ENCODE peak calls at places on chromosome 15, in seven cellular contexts. N is thyroid gland, K is IMR-90, C is suprapubic skin, R is gastrocnemius medialis, D is HepG2, H is uterus. A is an unnamed sample.

GRCh38 chr15:32856753-32857152 is 138.9 kb downstream of the GREM1 start:
- DNase-seq in D (no peak), N (no peak), K (peak), H (no peak), C (no peak), R (no peak), A (no peak)

GRCh38 chr15:66224946-66225345 is 28.6 kb downstream of the MEGF11 start:
- DNase-seq in K (no peak), R (no peak), H (no peak), C (no peak), D (no peak), N (peak), A (no peak)

GRCh38 chr15:73341886-73342600 is 26.7 kb downstream of the HCN4 start:
- DNase-seq in H (no peak), R (no peak), N (peak), K (no peak), C (no peak), D (no peak), A (no peak)

GRCh38 chr15:76433798-76434400 is 97.3 kb downstream of the ISL2 start:
- DNase-seq in K (peak), C (no peak), H (no peak), R (no peak), D (no peak), N (no peak), A (no peak)

GRCh38 chr15:83449250-83449671 is 2.1 kb downstream of the SH3GL3 start:
- DNase-seq in H (no peak), N (no peak), C (no peak), R (no peak), D (no peak), K (no peak), A (no peak)

GRCh38 chr15:29784413-29784812 is 37.9 kb downstream of the TJP1 start:
- DNase-seq in N (no peak), H (no peak), C (no peak), D (no peak), R (no peak), K (no peak), A (no peak)

GRCh38 chr15:79853492-79854328 is 43.1 kb downstream of the MTHFS start:
- DNase-seq in D (peak), H (peak), R (peak), N (peak), C (no peak), K (peak), A (peak)

GRCh38 chr15:25134546-25134945 is 179.8 kb downstream of the SNRPN start:
- DNase-seq in R (no peak), D (peak), H (no peak), K (peak), C (no peak), N (no peak), A (peak)

GRCh38 chr15:36358094-36358961 is 221.1 kb upstream of the CDIN1 start:
- DNase-seq in N (no peak), R (no peak), K (peak), H (no peak), D (no peak), C (no peak), A (no peak)

GRCh38 chr15:23897091-23897490 is 210.0 kb upstream of the NDN start:
- DNase-seq in D (no peak), R (no peak), K (no peak), N (no peak), H (no peak), C (no peak), A (no peak)

GRCh38 chr15:52307847-52308246 is 12.2 kb upstream of the MYO5C start:
- DNase-seq in H (no peak), R (no peak), K (no peak), N (no peak), D (no peak), C (no peak), A (no peak)

GRCh38 chr15:51338496-51338895 is at the start of gene CYP19A1:
- DNase-seq in H (no peak), C (no peak), N (no peak), D (no peak), K (no peak), R (no peak), A (no peak)

GRCh38 chr15:70065006-70065722 is 32.6 kb downstream of the TLE3 start:
- DNase-seq in H (no peak), D (no peak), R (no peak), N (peak), C (no peak), K (no peak), A (no peak)

GRCh38 chr15:63884953-63885352 is 51.2 kb upstream of the HERC1 start:
- DNase-seq in C (no peak), R (no peak), K (no peak), H (no peak), N (no peak), D (no peak), A (no peak)

GRCh38 chr15:84737005-84737404 is 11.4 kb upstream of the ZNF592 start:
- DNase-seq in D (no peak), H (no peak), R (no peak), N (no peak), C (no peak), K (no peak), A (no peak)

GRCh38 chr15:84736375-84736774 is 12.0 kb upstream of the ZNF592 start:
- DNase-seq in K (no peak), N (no peak), D (no peak), R (no peak), H (no peak), C (no peak), A (no peak)

GRCh38 chr15:84740691-84741090 is 7.7 kb upstream of the ZNF592 start:
- DNase-seq in N (no peak), D (no peak), K (no peak), C (no peak), H (no peak), R (no peak), A (no peak)

GRCh38 chr15:84741151-84741550 is 7.2 kb upstream of the ZNF592 start:
- DNase-seq in H (no peak), R (no peak), D (no peak), N (no peak), K (no peak), C (no peak), A (no peak)
- TF ChIP-seq POLR2A in H (no peak), R (no peak), D (no peak), N (no peak), K (no peak), C (no peak), A (no peak)

GRCh38 chr15:59437473-59437776 is 561 bp upstream of the FAM81A start:
- DNase-seq in D (no peak), H (no peak), C (no peak), N (no peak), R (no peak), K (no peak), A (no peak)

GRCh38 chr15:59438891-59439290 is 905 bp downstream of the FAM81A start:
- DNase-seq in N (no peak), D (no peak), K (no peak), R (no peak), C (no peak), H (peak), A (peak)

GRCh38 chr15:59437777-59438574 is at the start of gene FAM81A:
- DNase-seq in D (no peak), H (peak), R (peak), K (peak), N (peak), C (no peak), A (peak)

GRCh38 chr15:59434481-59434880 is 3.5 kb upstream of the FAM81A start:
- DNase-seq in N (no peak), D (no peak), C (no peak), R (no peak), H (no peak), K (no peak), A (no peak)

GRCh38 chr15:59436774-59437472 is 1.1 kb upstream of the FAM81A start:
- DNase-seq in K (no peak), N (no peak), D (no peak), C (no peak), R (no peak), H (no peak), A (no peak)
- H3K4me3 ChIP-seq in K (no peak), N (no peak), D (no peak), C (peak), R (peak), H (peak), A (peak)

DNA sequence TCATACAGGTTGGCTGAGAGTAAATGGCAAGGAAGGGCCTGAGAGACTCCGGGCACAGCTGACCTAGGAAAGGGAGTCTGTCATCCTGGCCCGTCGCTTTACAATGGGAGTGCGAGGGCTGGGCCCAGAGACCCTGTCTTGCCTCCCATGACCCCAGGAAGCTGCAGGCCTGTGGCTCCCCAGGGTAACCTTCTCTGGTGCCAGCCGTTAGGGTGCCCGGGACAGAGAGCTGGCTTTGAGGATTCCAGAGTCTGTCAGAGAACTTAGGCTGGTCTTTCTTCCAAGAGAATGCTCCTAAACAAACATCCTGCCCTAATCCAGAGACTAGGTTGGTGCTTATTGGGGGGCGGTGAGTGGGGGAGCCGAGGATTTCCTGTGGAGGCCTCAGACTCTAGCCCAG is 18.5 kb downstream of the ZNF710 start:
- DNase-seq in R (no peak), C (peak), N (no peak), D (no peak), H (no peak), K (no peak), A (no peak)
- TF ChIP-seq CTCF in R (no peak), C (no peak), N (no peak), D (no peak), H (no peak), K (no peak), A (no peak)

GRCh38 chr15:101707983-101708382 is 16.3 kb downstream of the TARS3 start:
- DNase-seq in N (no peak), R (no peak), H (no peak), K (no peak), D (no peak), C (no peak), A (no peak)

GRCh38 chr15:101712078-101712477 is 12.2 kb downstream of the TARS3 start:
- DNase-seq in N (no peak), R (no peak), D (no peak), H (no peak), C (no peak), K (no peak), A (no peak)

GRCh38 chr15:101709466-101709865 is 14.8 kb downstream of the TARS3 start:
- DNase-seq in H (no peak), C (no peak), R (no peak), N (no peak), D (no peak), K (no peak), A (no peak)

DNA sequence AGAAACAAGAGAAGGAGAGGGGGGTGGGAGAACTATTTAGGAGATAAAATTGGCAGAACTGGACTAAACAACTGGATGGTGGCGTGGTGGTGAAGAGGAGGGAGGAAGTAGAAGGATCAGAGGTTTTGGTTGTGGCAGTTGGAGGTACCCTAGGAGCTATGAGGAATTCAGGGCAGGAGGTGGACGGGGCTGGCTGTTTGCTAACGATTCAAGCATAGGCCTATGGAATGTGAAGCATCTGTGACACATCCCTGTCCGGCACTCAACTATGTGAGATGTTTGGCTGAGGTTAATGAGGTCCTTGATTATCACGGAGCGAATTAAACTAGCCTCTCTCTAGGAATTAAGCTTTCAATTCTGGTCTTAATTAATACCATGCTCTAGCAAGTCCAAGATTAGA is 13.5 kb downstream of the TARS3 start:
- DNase-seq in H (no peak), C (no peak), K (peak), N (no peak), D (peak), R (no peak), A (no peak)
- TF ChIP-seq POLR2A in H (no peak), C (no peak), K (no peak), N (no peak), D (no peak), R (no peak), A (no peak)

DNA sequence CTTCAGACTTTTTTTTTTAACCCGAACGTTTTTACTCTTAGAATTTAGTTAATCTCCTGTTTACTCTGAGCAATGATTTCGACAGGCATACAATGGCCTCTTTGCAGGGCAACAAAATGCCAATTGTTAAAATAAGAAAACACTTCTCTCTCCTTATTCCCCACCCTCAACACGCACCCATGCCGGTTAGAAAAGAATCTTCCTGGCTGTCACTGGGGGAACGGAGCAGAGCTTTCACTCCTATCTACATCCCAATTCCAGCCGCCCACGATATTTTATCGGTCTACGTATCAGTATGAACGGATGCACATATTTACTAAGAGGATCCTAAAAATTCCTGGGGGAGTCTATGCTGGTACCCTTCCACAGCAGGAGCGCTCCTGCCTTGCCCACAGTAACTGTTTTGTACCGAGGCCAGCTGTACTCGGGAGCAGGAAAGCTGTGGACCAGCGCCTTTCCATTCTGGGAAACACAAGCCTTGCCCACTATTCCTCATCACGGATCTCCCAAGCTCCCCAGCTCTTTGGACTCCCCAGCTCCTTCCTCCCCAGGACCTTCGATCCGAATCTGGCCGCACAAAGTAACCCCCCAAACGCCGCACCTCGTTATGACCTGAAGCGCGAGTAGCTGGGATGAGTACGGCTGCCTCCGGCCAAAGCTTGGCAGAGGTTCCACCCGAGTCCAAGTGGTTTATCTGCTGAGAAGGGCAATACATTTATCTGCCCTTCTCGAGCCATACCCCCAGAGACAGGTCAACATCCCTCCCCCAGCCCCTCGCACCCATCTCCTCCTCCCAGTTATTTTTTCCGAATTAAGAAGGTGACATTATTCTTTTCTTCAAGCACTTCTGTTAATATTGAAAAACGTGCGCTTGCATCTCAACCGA is 2.2 kb upstream of the FOXB1 start:
- DNase-seq in C (no peak), N (no peak), D (no peak), R (no peak), H (no peak), K (no peak), A (no peak)
- H3K4me3 ChIP-seq in C (no peak), N (no peak), D (no peak), R (no peak), H (no peak), K (no peak), A (no peak)

A was measured in testis.